ENCODE peak calls at places on chromosomes 7 and 10, in seven cellular contexts. D is pancreas; P is stimulated activated CD4-positive, alpha-beta T cell treated with anti-CD3 and anti-CD28 coated beads, Interleukin-15, amount 100 ng/mL, for 24 hours; C is HepG2; Q is heart left ventricle; Z is activated T-helper 1 cell treated with anti-CD3 and anti-CD28 coated beads, Interleukin-12 subunit alpha, Interleukin-12 subunit beta, Interleukin-2, Interleukin-4 antibody, amounts not matched to agents 30 ng/mL and 10 ng/mL and 1 ng/mL, durations not matched to agents 14 hours and 24 hours and 36 hours; H is HEK293T. O is an unnamed sample.

GRCh38 chr10:12868229-12868628 is 133.3 kb downstream of the CCDC3 start:
- DNase-seq in D (no peak), C (no peak), Q (no peak), Z (no peak), P (no peak), H (no peak), O (no peak)

GRCh38 chr10:88281592-88282268 is 301.4 kb downstream of the RNLS start:
- DNase-seq in P (no peak), D (no peak), C (no peak), H (no peak), Q (no peak), Z (no peak), O (no peak)

GRCh38 chr10:35040761-35041501 is 49.2 kb downstream of the CUL2 start:
- DNase-seq in H (peak), D (no peak), C (no peak), Z (no peak), P (no peak), Q (no peak), O (no peak)

GRCh38 chr10:3095373-3096139 is 28.2 kb downstream of the PFKP start:
- DNase-seq in C (peak), Z (peak), H (peak), D (no peak), Q (peak), P (peak), O (peak)

GRCh38 chr7:111029574-111030357 is 61.2 kb upstream of the LRRN3 start:
- DNase-seq in Q (no peak), P (peak), D (no peak), Z (no peak), C (peak), H (no peak), O (no peak)

GRCh38 chr10:76113952-76114351 is 682.5 kb downstream of the LRMDA start:
- DNase-seq in P (no peak), D (no peak), C (peak), H (peak), Q (no peak), Z (no peak), O (no peak)

GRCh38 chr7:17746131-17746530 is 194.2 kb downstream of the SNX13 start:
- DNase-seq in C (no peak), P (no peak), Z (no peak), Q (no peak), H (no peak), D (no peak), O (no peak)

GRCh38 chr10:72328045-72328828 is 26.5 kb downstream of the DNAJB12 start:
- DNase-seq in D (peak), Z (no peak), Q (peak), H (peak), P (peak), C (peak), O (peak)

GRCh38 chr10:112389147-112389822 is 15.4 kb downstream of the ACSL5 start:
- DNase-seq in P (peak), Q (peak), H (no peak), C (peak), Z (peak), D (no peak), O (peak)

GRCh38 chr7:15459018-15459621 is 102.7 kb downstream of the AGMO start:
- DNase-seq in Q (peak), Z (no peak), C (no peak), P (no peak), H (peak), D (no peak), O (no peak)

GRCh38 chr10:123294109-123294508 is 139.9 kb downstream of the BUB3 start:
- DNase-seq in P (no peak), C (no peak), D (no peak), Z (no peak), H (no peak), Q (no peak), O (no peak)

GRCh38 chr7:117283779-117284178 is 39.1 kb downstream of the WNT2 start:
- DNase-seq in H (no peak), D (no peak), Q (no peak), P (no peak), C (no peak), Z (no peak), O (no peak)

GRCh38 chr7:33769930-33770329 is 135.4 kb upstream of the BMPER start:
- DNase-seq in D (no peak), Q (no peak), C (no peak), Z (no peak), H (no peak), P (no peak), O (no peak)

GRCh38 chr7:2028733-2029132 is 204.0 kb downstream of the MAD1L1 start:
- DNase-seq in C (no peak), H (no peak), P (no peak), D (no peak), Z (no peak), Q (no peak), O (no peak)

GRCh38 chr7:134480730-134481129 is 21.8 kb upstream of the AKR1B1 start:
- DNase-seq in Z (no peak), D (no peak), H (no peak), Q (no peak), P (no peak), C (peak), O (no peak)

GRCh38 chr10:133100706-133101463 is 13.2 kb downstream of the ADGRA1 start:
- DNase-seq in Q (no peak), P (peak), C (no peak), H (peak), Z (peak), D (peak), O (peak)

GRCh38 chr10:43371418-43371817 is at the start of gene FXYD4:
- DNase-seq in D (no peak), C (no peak), Q (no peak), P (no peak), H (no peak), Z (no peak), O (no peak)

GRCh38 chr7:151844080-151844827 is 32.7 kb downstream of the PRKAG2 start:
- DNase-seq in P (no peak), C (peak), Q (no peak), D (no peak), Z (no peak), H (no peak), O (no peak)

GRCh38 chr7:76091506-76091905 is 43.6 kb downstream of the MDH2 start:
- DNase-seq in Q (no peak), D (no peak), C (no peak), P (no peak), H (no peak), Z (no peak), O (no peak)

GRCh38 chr10:76086571-76087260 is 655.3 kb downstream of the LRMDA start:
- DNase-seq in P (peak), H (peak), Q (peak), C (peak), Z (no peak), D (peak), O (no peak)

GRCh38 chr10:106728232-106728631 is 436.3 kb downstream of the SORCS1 start:
- DNase-seq in C (no peak), Z (no peak), P (no peak), D (no peak), Q (no peak), H (no peak), O (no peak)

GRCh38 chr7:71325151-71325550 is 193.2 kb downstream of the GALNT17 start:
- DNase-seq in C (no peak), Q (no peak), P (no peak), D (no peak), H (no peak), Z (no peak), O (no peak)

GRCh38 chr10:9294865-9295264 is 1240.4 kb downstream of the GATA3 start:
- DNase-seq in C (no peak), P (no peak), Z (peak), H (no peak), Q (no peak), D (no peak), O (no peak)

GRCh38 chr7:129401228-129401967 is 32.8 kb upstream of the STRIP2 start:
- DNase-seq in Z (no peak), D (no peak), P (no peak), C (peak), Q (no peak), H (no peak), O (peak)

GRCh38 chr10:45428611-45429510 is 54.8 kb downstream of the ALOX5 start:
- DNase-seq in D (peak), C (no peak), H (no peak), P (no peak), Z (no peak), Q (no peak), O (no peak)

GRCh38 chr10:61973923-61974322 is 72.4 kb downstream of the ARID5B start:
- DNase-seq in D (no peak), P (no peak), H (no peak), Q (no peak), Z (no peak), C (no peak), O (no peak)

GRCh38 chr10:12480440-12480839 is 131.1 kb downstream of the CAMK1D start:
- DNase-seq in Q (no peak), C (no peak), P (no peak), Z (no peak), D (no peak), H (no peak), O (no peak)

GRCh38 chr10:119652361-119652760 is 1.2 kb downstream of the BAG3 start:
- DNase-seq in P (no peak), Z (no peak), Q (no peak), D (no peak), H (peak), C (peak), O (peak)